ENCODE peak calls at places on chromosome 1, in six cellular contexts. X, B, R, Y, Q and V are unnamed samples.

GRCh38 chr1:206579747-206580437 is 32.4 kb downstream of the EIF2D start:
- DNase-seq in R (peak; percentile 39), Q (peak; percentile 80), X (no peak), B (no peak), Y (peak; percentile 18), V (peak; percentile 25)

GRCh38 chr1:16173447-16174260 is 17.8 kb upstream of the EPHA2 start:
- DNase-seq in R (peak; percentile 93), X (peak; percentile 24), Y (no peak), B (no peak), Q (no peak), V (no peak)

GRCh38 chr1:204697893-204698292 is 12.4 kb upstream of the LRRN2 start:
- DNase-seq in Y (no peak), R (no peak), Q (no peak), X (no peak), B (no peak), V (no peak)

GRCh38 chr1:14996133-14997050 is 157.2 kb upstream of the TMEM51 start:
- DNase-seq in Y (no peak), X (no peak), R (peak; percentile 93), B (peak; percentile 51), Q (no peak), V (no peak)

GRCh38 chr1:213656482-213656881 is 331.3 kb upstream of the PROX1 start:
- DNase-seq in Q (no peak), R (no peak), X (no peak), B (no peak), Y (no peak), V (no peak)

GRCh38 chr1:16971330-16972209 is 8.8 kb downstream of the MFAP2 start:
- DNase-seq in B (no peak), R (peak; percentile 67), Y (no peak), Q (no peak), X (no peak), V (no peak)

GRCh38 chr1:111989531-111990025 is at the start of gene KCND3:
- DNase-seq in B (no peak), R (no peak), Q (no peak), X (peak; percentile 35), Y (no peak), V (no peak)

GRCh38 chr1:15245593-15246325 is 1.3 kb upstream of the FHAD1 start:
- DNase-seq in B (no peak), Q (no peak), X (no peak), Y (no peak), R (peak; percentile 23), V (no peak)

GRCh38 chr1:186710696-186711095 is 30.5 kb upstream of the PTGS2 start:
- DNase-seq in R (no peak), Q (no peak), X (no peak), Y (no peak), B (no peak), V (no peak)

GRCh38 chr1:158035976-158036583 is 42.6 kb downstream of the KIRREL1 start:
- DNase-seq in Y (no peak), Q (no peak), B (no peak), R (peak; percentile 52), X (peak; percentile 64), V (no peak)

GRCh38 chr1:68010094-68010493 is 40.3 kb downstream of the DIRAS3 start:
- DNase-seq in R (peak; percentile 66), B (no peak), Q (no peak), Y (no peak), X (no peak), V (no peak)

GRCh38 chr1:65688848-65689247 is 103.8 kb upstream of the PDE4B start:
- DNase-seq in R (no peak), X (no peak), B (no peak), Q (no peak), Y (no peak), V (no peak)

GRCh38 chr1:21906173-21907078 is 30.7 kb downstream of the HSPG2 start:
- DNase-seq in R (peak; percentile 41), Y (no peak), Q (no peak), X (no peak), B (no peak), V (no peak)

GRCh38 chr1:51543877-51544276 is 24.8 kb upstream of the EPS15 start:
- DNase-seq in B (no peak), X (no peak), Y (no peak), R (no peak), Q (no peak), V (no peak)

GRCh38 chr1:203135636-203136305 is 8.2 kb downstream of the ADORA1 start:
- DNase-seq in B (no peak), Y (no peak), X (no peak), Q (no peak), R (peak; percentile 72), V (no peak)

GRCh38 chr1:93256433-93256832 is 75.9 kb downstream of the CCDC18 start:
- DNase-seq in Q (no peak), R (no peak), X (no peak), B (no peak), Y (no peak), V (no peak)

GRCh38 chr1:28663871-28664470 is 4.6 kb upstream of the GMEB1 start:
- DNase-seq in Y (no peak), X (no peak), R (no peak), Q (no peak), B (no peak), V (no peak)

GRCh38 chr1:234771642-234772344 is 161.8 kb upstream of the IRF2BP2 start:
- DNase-seq in B (no peak), Y (no peak), R (no peak), Q (no peak), X (peak; percentile 72), V (no peak)

GRCh38 chr1:168794057-168794456 is 65.1 kb upstream of the DPT start:
- DNase-seq in Q (no peak), Y (no peak), R (no peak), B (no peak), X (no peak), V (no peak)

GRCh38 chr1:206930210-206930798 is 8.6 kb upstream of the FCMR start:
- DNase-seq in Q (peak; percentile 64), B (no peak), Y (no peak), R (no peak), X (no peak), V (no peak)

GRCh38 chr1:163459539-163459938 is 137.8 kb downstream of the NUF2 start:
- DNase-seq in Y (no peak), Q (no peak), R (no peak), B (no peak), X (no peak), V (no peak)

GRCh38 chr1:17826165-17826488 is 71.0 kb downstream of the ACTL8 start:
- DNase-seq in B (no peak), Q (peak; percentile 2), Y (no peak), R (no peak), X (peak; percentile 80), V (no peak)

GRCh38 chr1:87399701-87400100 is 71.0 kb downstream of the LMO4 start:
- DNase-seq in X (no peak), Q (no peak), Y (no peak), R (peak; percentile 25), B (no peak), V (no peak)